ENCODE peak calls at places on chromosome 7, in six cellular contexts. G, A, S, M, O and T are unnamed samples. For H3K4me1, the result is how much of the 10 kb centered on the place peaks cover.

GRCh38 chr7:156017431-156017830 is 205.2 kb upstream of the SHH start:
- DNase-seq in S (no peak), A (no peak), G (no peak), M (no peak), O (no peak), T (no peak)

GRCh38 chr7:158525648-158526484 is 61.8 kb downstream of the PTPRN2 start:
- DNase-seq in M (no peak), O (no peak), G (no peak), S (no peak), A (no peak), T (no peak)

GRCh38 chr7:11078242-11078834 is 104.7 kb downstream of the PHF14 start:
- DNase-seq in S (no peak), G (no peak), A (no peak), O (no peak), M (no peak), T (no peak)

GRCh38 chr7:105849122-105849855 is 27.1 kb downstream of the ATXN7L1 start:
- DNase-seq in G (peak), A (no peak), O (no peak), S (no peak), M (no peak), T (peak)

GRCh38 chr7:4833691-4834600 is 27.9 kb downstream of the PAPOLB start:
- DNase-seq in G (no peak), S (no peak), A (peak), M (no peak), O (no peak), T (no peak)

GRCh38 chr7:151891753-151892152 is 14.8 kb upstream of the PRKAG2 start:
- DNase-seq in O (no peak), G (no peak), S (no peak), M (no peak), A (no peak), T (no peak)

GRCh38 chr7:16849295-16850148 is 32.3 kb downstream of the AGR3 start:
- DNase-seq in O (no peak), G (no peak), M (no peak), S (no peak), A (no peak), T (no peak)

GRCh38 chr7:29369909-29370488 is 175.4 kb downstream of the CHN2 start:
- DNase-seq in O (no peak), M (no peak), S (peak), A (no peak), G (peak), T (no peak)

DNA sequence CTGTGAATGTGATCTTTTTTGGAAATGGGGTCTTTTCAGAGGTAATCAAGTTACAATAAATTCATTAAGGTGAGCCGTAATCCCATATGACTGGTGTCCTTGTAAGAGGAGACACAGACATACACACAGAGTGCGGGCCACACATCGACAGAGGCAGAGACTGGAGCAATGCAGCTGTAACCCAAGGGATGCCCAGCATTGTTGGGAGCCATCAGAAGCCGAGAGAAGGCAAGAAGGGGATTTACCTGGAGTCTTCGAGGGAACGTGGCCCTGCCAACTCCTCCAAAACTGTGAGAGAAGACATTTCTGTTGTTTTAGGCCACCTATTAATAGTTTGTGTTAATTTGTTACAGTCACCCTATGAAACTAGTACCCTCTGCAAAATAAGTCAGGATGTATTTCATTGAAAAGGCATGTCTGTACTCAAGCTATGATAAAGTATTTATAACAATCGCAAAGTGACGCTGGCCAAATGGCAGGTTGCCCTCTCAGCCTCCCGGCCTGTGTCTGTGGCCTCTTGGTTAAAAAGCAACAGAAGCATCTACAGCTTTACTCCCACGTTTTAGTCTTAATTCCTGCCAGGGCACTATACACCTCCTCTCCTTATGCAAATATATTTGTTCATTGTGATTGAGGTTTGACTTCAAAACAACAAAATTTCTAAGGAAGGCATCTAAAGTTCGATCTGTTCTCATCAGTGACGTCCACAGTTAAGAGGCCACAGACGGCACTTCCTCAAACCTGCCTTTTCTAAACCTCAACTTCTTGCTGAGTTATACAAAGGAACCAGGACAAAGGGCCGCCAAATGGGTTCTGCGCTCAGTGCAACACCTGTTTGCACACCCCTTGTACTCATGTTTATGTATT is 46.8 kb downstream of the HIPK2 start:
- DNase-seq in A (peak), M (peak), O (no peak), S (no peak), G (peak), T (peak)
- H3K4me3 ChIP-seq in A (peak), M (no peak), O (no peak), S (no peak), G (no peak), T (no peak)

GRCh38 chr7:3107228-3107763 is 63.6 kb upstream of the CARD11 start:
- DNase-seq in S (no peak), O (no peak), G (no peak), A (no peak), M (no peak), T (no peak)
- H3K4me1 ChIP-seq in S (under half), O (under half), G (under half), A (under half), M (under half), T (under half)

DNA sequence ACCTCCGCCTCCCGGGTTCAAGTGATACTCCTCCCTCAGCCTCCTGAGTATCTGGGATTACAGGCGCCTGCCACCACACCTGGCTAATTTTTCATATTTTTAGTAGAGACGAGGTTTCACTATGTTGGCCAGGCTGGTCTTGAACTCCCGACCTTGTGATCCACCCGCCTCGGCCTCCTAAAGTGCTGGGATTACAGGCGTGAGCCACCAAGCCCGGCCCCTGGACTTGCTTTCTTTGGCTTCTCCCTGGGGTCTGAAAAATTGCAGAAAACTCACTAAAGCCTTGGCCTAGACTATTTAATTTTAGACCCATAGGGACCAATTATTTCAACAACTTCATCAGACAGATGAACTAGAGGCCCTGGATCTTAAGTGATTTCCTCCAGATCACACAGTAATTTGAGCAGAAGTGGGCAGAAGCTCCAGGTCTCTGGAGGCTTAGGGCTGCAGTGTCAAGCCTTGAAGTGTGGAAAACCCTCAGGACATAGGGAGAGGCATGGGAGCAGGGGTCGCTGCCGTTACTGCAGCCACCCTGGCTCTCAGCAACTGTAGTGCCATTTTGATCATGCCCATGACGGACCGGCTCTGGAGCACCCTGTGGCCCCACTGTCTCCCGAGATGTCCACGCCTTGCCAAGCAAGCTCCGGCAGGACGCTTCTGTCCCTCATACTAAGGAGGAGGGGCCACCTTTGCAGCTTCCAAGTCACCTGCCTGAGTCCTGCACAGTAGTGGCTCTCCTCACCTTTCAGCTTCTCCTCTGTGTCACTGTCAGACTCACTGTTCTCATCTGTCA is 72.4 kb downstream of the DENND2A start:
- DNase-seq in O (no peak), A (no peak), M (no peak), S (no peak), G (no peak), T (no peak)
- H3K27ac ChIP-seq in O (no peak), A (no peak), M (no peak), S (no peak), G (no peak), T (no peak)

DNA sequence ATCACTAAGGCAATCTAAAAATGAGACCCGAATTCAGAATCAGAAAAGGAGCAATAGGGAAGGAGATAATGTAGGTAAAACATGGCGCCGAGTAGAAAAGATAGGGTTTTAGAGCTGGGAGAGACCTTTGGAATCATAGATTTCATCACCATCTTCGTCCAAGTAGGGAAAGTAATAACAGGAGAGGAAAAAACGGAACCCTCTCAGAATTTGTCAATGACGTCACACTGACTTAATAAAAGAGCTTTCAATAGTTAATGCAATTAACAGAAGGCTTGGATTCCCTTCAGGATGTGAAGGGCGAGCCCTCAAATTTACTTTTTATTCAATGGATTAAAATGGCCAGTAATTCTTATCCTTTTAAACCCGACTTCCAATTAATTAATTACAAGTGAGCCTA is 959 bp upstream of the UBN2 start:
- DNase-seq in O (no peak), G (no peak), S (peak), M (no peak), A (no peak), T (no peak)
- H3K4me3 ChIP-seq in O (peak), G (peak), S (peak), M (peak), A (peak), T (no peak)

DNA sequence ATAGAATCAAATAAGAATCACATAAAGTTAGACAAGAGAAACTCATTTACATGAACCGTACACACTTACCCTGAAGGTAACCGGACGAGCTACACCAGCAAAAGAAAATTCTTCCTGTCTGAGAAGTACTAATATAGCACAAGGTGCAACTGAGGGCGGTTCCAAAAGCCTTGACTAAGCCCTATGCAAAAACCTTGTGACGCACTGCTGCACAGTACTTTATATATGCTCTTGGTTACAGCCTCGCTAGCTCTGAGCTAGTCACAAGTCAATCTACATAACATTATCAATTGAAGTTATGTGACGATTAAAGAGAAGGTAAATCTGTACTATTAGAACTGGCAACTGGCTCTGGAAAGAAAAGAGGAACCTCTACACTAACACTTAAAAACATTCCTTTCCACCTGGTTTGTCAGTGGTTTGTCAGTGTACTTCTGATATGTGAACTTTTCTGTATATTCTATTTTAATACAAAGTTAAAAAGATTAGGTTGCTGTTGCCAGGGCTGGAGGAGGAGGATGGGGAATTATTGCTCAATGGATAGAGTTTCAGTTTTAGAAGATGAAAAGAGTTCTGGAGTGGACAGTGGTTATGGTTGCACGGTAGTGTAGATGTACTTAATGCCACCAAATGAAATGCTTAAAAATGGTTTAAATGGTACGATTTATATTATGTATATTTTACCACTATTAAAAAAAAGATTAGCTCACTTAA is 21.6 kb downstream of the NT5C3A start:
- DNase-seq in G (peak), S (peak), O (peak), A (no peak), M (peak), T (peak)
- H3K4me1 ChIP-seq in G (under half), S (under half), O (under half), A (half or more), M (under half), T (under half)

GRCh38 chr7:25857376-25858067 is 294.5 kb upstream of the NFE2L3 start:
- DNase-seq in S (peak), M (peak), O (peak), A (no peak), G (peak), T (no peak)
- H3K27ac ChIP-seq in S (peak), M (peak), O (peak), A (no peak), G (peak), T (no peak)

GRCh38 chr7:73718438-73718881 is 1.0 kb downstream of the STX1A start:
- DNase-seq in S (peak), M (no peak), O (no peak), A (no peak), G (no peak), T (no peak)

GRCh38 chr7:73717025-73717807 is 2.3 kb downstream of the STX1A start:
- DNase-seq in G (peak), A (no peak), M (peak), S (peak), O (no peak), T (no peak)

GRCh38 chr7:73718905-73719805 is at the start of gene STX1A:
- DNase-seq in O (peak), M (peak), A (peak), G (peak), S (peak), T (peak)

GRCh38 chr7:73716318-73716890 is 3.1 kb downstream of the STX1A start:
- DNase-seq in A (no peak), O (no peak), M (no peak), S (peak), G (no peak), T (no peak)

GRCh38 chr7:73717991-73718405 is 1.5 kb downstream of the STX1A start:
- DNase-seq in G (peak), M (peak), S (peak), A (no peak), O (no peak), T (peak)
- H3K4me3 ChIP-seq in G (no peak), M (peak), S (peak), A (peak), O (no peak), T (peak)